ENCODE peak calls at places on chromosome 9, in six cellular contexts. H is SK-N-SH, E is K562, U is GM12878, B is HepG2, I is HCT116. Y is an unnamed sample.

GRCh38 chr9:130426883-130427282 is 17.9 kb upstream of the ASS1 start:
- DNase-seq in B (no peak), I (no peak), U (no peak), H (no peak), E (no peak), Y (no peak)

GRCh38 chr9:135515541-135515951 is 5.7 kb upstream of the LCN1 start:
- DNase-seq in H (no peak), B (no peak), U (no peak), E (no peak), I (no peak), Y (no peak)

GRCh38 chr9:12329623-12329985 is 363.6 kb upstream of the TYRP1 start:
- DNase-seq in E (no peak), B (no peak), H (no peak), I (no peak), U (no peak), Y (no peak)

GRCh38 chr9:94079236-94079635 is 5.0 kb upstream of the PTPDC1 start:
- DNase-seq in I (no peak), E (no peak), U (no peak), H (no peak), B (no peak), Y (no peak)

GRCh38 chr9:71795097-71795807 is 26.9 kb upstream of the CEMIP2 start:
- DNase-seq in E (no peak), B (no peak), I (no peak), H (no peak), U (peak), Y (no peak)

GRCh38 chr9:37678789-37679273 is 28.1 kb downstream of the FRMPD1 start:
- DNase-seq in E (peak), B (peak), H (no peak), U (no peak), I (peak), Y (no peak)

GRCh38 chr9:121322037-121322736 is 47.9 kb downstream of the STOM start:
- DNase-seq in I (peak), B (peak), U (no peak), E (no peak), H (no peak), Y (no peak)

GRCh38 chr9:19127881-19128719 is 808 bp upstream of the PLIN2 start:
- DNase-seq in U (no peak), H (peak), E (no peak), B (no peak), I (no peak), Y (no peak)

GRCh38 chr9:128845186-128845931 is 15.8 kb upstream of the SPOUT1 start:
- DNase-seq in U (no peak), B (peak), E (peak), I (no peak), H (peak), Y (peak)

GRCh38 chr9:126805546-126806262 is 864 bp downstream of the ZBTB43 start:
- DNase-seq in H (no peak), E (peak), U (peak), I (peak), B (peak), Y (no peak)

GRCh38 chr9:89719202-89719601 is 114.4 kb downstream of the GADD45G start:
- DNase-seq in H (no peak), B (no peak), I (no peak), E (no peak), U (no peak), Y (no peak)

GRCh38 chr9:7976167-7976755 is 176.7 kb upstream of the DMAC1 start:
- DNase-seq in I (no peak), H (no peak), E (no peak), B (no peak), U (peak), Y (no peak)

GRCh38 chr9:100440071-100440470 is 13.1 kb downstream of the MSANTD3 start:
- DNase-seq in E (no peak), I (no peak), U (no peak), H (no peak), B (no peak), Y (no peak)
- TF ChIP-seq JUND in E (no peak), I (no peak), U (no peak), H (no peak), B (no peak), Y (no peak)

DNA sequence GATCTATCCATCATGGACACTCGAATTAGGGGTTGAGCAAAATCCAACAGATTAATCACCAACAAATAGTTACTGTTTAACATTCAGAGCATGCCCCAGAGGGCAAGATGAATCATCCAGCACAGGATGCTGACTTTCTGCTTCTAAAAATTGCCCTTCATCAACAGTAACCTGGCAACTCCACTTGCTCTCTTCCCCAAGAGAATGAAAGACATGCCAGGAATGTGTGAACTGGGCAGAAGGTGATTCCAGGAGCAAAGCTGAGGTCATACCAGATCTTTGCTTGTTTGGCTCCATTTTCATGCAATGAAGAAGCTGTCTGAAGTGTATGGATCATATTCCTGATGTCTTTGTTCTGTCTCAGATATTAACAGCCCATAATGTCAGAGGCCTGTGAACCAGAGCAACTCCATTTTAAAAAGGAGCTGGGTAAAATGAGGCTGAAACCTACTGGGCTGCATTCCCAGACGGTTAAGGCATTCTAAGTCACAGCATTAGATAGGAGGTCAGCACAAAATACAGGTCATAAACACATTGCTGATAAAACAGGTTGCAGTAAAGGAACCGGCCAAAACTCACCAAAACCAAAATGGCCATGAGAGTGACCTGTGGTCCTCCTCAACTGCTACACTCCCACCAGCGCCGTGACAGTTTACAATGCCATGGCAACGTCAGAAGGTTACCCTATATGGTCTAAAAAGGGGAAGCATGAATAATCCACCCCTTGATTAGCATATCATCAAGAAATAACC is 2.5 kb upstream of the ZNF367 start:
- DNase-seq in B (peak), U (peak), I (peak), H (no peak), E (no peak), Y (peak)
- TF ChIP-seq JUND in B (peak), U (peak), I (peak), H (peak), E (peak), Y (no peak)

GRCh38 chr9:96021616-96022444 is 146.3 kb downstream of the ERCC6L2 start:
- DNase-seq in B (no peak), I (no peak), H (peak), U (no peak), E (no peak), Y (no peak)
- TF ChIP-seq JUND in B (no peak), I (no peak), H (no peak), U (no peak), E (no peak), Y (no peak)

DNA sequence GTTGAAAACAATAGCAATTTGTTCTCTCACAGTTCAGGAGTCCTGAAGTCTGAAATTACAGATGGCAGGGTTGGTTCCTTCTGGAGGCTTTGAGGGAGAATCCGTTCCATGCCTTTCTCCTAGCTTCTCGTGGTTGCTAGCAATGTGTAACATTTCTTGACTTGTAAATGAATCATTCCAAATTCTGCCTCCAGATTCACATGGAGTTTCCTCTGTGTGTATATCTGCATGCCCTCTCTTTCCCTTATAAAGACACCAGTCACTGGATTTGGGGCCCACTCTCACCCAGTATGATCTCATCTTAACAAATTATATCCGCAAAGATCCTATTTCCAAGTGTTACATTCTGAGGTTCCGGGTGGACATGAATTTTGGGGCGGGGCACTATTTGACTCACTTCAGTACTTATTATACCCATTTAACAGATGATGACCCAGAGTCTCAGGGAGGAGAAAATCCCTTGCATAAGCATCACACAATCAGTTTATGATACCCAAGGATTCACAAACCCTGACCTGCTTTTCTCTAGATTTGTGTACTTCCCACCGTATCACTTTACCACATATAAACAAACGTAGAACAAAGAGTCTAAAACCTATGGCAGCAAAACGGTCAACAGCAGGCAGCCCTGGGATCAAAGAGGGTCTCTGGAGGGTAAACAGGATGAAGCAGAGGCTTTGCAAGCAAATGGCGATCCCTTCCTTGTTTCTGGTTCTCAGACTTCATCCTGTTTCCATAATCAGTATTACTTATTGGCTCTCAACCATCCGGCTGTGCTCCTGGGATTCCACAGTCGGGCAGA is 93.7 kb downstream of the C9orf152 start:
- DNase-seq in H (no peak), B (peak), E (no peak), U (no peak), I (no peak), Y (no peak)
- TF ChIP-seq JUND in H (no peak), B (no peak), E (no peak), U (no peak), I (no peak), Y (no peak)

GRCh38 chr9:134355158-134355557 is 28.9 kb downstream of the RXRA start:
- DNase-seq in E (no peak), B (no peak), I (no peak), H (no peak), U (no peak), Y (no peak)

GRCh38 chr9:134353539-134353938 is 27.3 kb downstream of the RXRA start:
- DNase-seq in B (no peak), U (no peak), I (no peak), H (no peak), E (no peak), Y (no peak)

GRCh38 chr9:134357631-134358025 is 31.4 kb downstream of the RXRA start:
- DNase-seq in B (no peak), U (no peak), H (no peak), I (no peak), E (no peak), Y (peak)

GRCh38 chr9:134356496-134357470 is 30.5 kb downstream of the RXRA start:
- DNase-seq in U (no peak), B (no peak), E (peak), I (no peak), H (peak), Y (peak)

DNA sequence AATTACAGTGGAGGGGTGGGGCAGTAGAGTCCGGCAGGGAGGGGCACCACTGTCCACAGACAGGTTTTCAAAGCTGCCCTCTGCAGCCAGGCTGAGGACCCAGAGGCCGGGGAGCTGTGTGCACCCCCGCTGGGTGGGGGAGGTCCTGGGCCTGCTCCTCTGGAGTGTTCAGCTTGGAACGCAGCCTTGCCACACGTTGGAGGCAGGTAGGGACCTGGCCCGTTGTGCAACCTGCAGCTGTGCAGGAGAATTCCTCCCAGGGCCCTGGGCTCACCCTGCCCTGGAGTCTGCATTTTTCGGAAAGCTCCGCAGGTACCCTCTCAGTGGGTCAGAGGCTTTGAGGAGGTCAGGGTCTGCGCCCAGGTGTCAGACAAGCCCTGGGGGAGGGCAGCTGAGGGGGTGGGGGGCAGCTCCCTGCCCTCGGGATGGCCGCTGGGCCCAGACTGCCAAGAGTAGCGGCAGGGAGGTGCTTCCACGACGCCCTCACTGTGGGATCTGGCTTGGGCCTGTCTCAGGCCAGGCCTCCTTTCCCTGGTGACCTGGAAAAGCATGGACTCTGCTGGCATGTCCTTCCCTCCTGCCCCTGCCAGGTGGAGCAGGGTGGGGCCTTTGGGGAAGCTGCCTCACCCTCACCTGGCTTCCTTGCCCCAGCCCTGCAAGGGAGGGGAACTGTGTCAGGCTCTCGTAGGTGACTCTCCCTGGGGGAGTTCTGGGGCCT is 29.5 kb downstream of the RXRA start:
- DNase-seq in E (peak), B (no peak), H (no peak), U (no peak), I (no peak), Y (peak)
- TF ChIP-seq JUND in E (no peak), B (no peak), H (no peak), U (no peak), I (no peak), Y (no peak)

DNA sequence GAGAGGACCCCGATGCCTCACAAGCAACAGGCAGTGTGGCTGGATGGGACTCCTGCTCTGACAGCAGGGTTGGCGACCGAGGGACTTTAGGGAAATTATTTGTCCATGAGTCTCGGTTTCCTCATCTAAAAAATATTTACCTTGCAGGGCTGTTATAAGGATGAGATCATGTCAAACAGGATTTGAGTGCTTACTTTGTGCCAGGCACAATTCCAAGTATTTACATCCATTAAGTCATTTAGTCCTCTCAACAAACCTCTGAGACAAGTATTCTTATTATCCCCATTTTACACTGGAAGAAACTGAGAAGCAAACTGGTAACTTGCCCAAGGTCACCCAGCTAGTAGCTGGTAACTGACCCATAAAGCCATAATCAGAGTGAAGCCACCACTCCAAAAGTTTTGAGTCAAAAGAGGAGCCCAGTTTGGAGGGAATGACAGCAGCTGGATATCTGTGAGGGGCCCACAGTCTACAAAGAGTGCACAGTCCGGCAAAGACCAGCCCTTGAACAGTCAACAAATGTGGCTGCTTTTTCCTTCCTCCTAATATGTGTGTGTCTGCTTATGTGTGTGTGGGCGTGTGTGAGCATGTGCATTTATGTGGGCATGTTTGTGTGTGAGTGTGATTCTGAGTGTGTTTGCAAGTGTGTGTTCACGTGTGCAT is 501.9 kb downstream of the BNC2 start:
- DNase-seq in I (no peak), H (no peak), U (no peak), B (no peak), E (no peak), Y (peak)
- TF ChIP-seq JUND in I (no peak), H (peak), U (no peak), B (no peak), E (no peak), Y (peak)

Y was measured in T47D.